ENCODE peak calls at places on chromosomes 2 and 18, in six cellular contexts. One of them, this sample, is unnamed.

GRCh38 chr18:14086459-14087231 is 45.6 kb downstream of the ZNF519 start:
- DNase-seq in thoracic aorta: no peak
- DNase-seq in adrenal gland: peak
- DNase-seq in coronary artery: no peak
- DNase-seq in endodermal cell: peak
- DNase-seq in lung: no peak
- DNase-seq in this sample: peak

GRCh38 chr2:125652260-125652659 is 1003.7 kb upstream of the GYPC start:
- DNase-seq in thoracic aorta: no peak
- DNase-seq in adrenal gland: no peak
- DNase-seq in coronary artery: no peak
- DNase-seq in endodermal cell: no peak
- DNase-seq in lung: no peak
- DNase-seq in this sample: no peak

GRCh38 chr18:74488864-74489263 is 7.3 kb upstream of the CNDP2 start:
- DNase-seq in thoracic aorta: no peak
- DNase-seq in adrenal gland: no peak
- DNase-seq in coronary artery: no peak
- DNase-seq in endodermal cell: no peak
- DNase-seq in lung: no peak
- DNase-seq in this sample: no peak

GRCh38 chr2:147231607-147232006 is 613.2 kb upstream of the ACVR2A start:
- DNase-seq in thoracic aorta: no peak
- DNase-seq in adrenal gland: no peak
- DNase-seq in coronary artery: no peak
- DNase-seq in endodermal cell: no peak
- DNase-seq in lung: no peak
- DNase-seq in this sample: no peak

GRCh38 chr2:204984421-204984925 is 439.2 kb downstream of the PARD3B start:
- DNase-seq in thoracic aorta: no peak
- DNase-seq in adrenal gland: no peak
- DNase-seq in coronary artery: no peak
- DNase-seq in endodermal cell: peak
- DNase-seq in lung: no peak
- DNase-seq in this sample: no peak

GRCh38 chr2:74834806-74835755 is 1.2 kb downstream of the HK2 start:
- DNase-seq in thoracic aorta: no peak
- DNase-seq in adrenal gland: peak
- DNase-seq in coronary artery: no peak
- DNase-seq in endodermal cell: peak
- DNase-seq in lung: peak
- DNase-seq in this sample: peak

GRCh38 chr2:64363140-64363539 is 90.8 kb upstream of the LGALSL start:
- DNase-seq in thoracic aorta: no peak
- DNase-seq in adrenal gland: no peak
- DNase-seq in coronary artery: no peak
- DNase-seq in endodermal cell: no peak
- DNase-seq in lung: no peak
- DNase-seq in this sample: no peak

GRCh38 chr2:205723174-205723573 is 40.9 kb downstream of the NRP2 start:
- DNase-seq in thoracic aorta: no peak
- DNase-seq in adrenal gland: no peak
- DNase-seq in coronary artery: no peak
- DNase-seq in endodermal cell: no peak
- DNase-seq in lung: no peak
- DNase-seq in this sample: no peak

GRCh38 chr2:1140389-1141003 is 189.8 kb downstream of the SNTG2 start:
- DNase-seq in thoracic aorta: no peak
- DNase-seq in adrenal gland: peak
- DNase-seq in coronary artery: no peak
- DNase-seq in endodermal cell: peak
- DNase-seq in lung: no peak
- DNase-seq in this sample: no peak

GRCh38 chr2:38808677-38809076 is 30.7 kb downstream of the GEMIN6 start:
- DNase-seq in thoracic aorta: no peak
- DNase-seq in adrenal gland: no peak
- DNase-seq in coronary artery: no peak
- DNase-seq in endodermal cell: no peak
- DNase-seq in lung: no peak
- DNase-seq in this sample: no peak

GRCh38 chr18:26301681-26302080 is 75.4 kb downstream of the TAF4B start:
- DNase-seq in thoracic aorta: no peak
- DNase-seq in adrenal gland: no peak
- DNase-seq in coronary artery: no peak
- DNase-seq in endodermal cell: no peak
- DNase-seq in lung: no peak
- DNase-seq in this sample: peak

GRCh38 chr18:78630981-78631510 is 348.6 kb upstream of the SALL3 start:
- DNase-seq in thoracic aorta: no peak
- DNase-seq in adrenal gland: no peak
- DNase-seq in coronary artery: peak
- DNase-seq in endodermal cell: no peak
- DNase-seq in lung: no peak
- DNase-seq in this sample: no peak

GRCh38 chr2:15875969-15876705 is 64.2 kb upstream of the MYCN start:
- DNase-seq in thoracic aorta: no peak
- DNase-seq in adrenal gland: no peak
- DNase-seq in coronary artery: no peak
- DNase-seq in endodermal cell: no peak
- DNase-seq in lung: no peak
- DNase-seq in this sample: no peak

GRCh38 chr2:197307236-197307932 is 3.2 kb downstream of the ANKRD44 start:
- DNase-seq in thoracic aorta: no peak
- DNase-seq in adrenal gland: no peak
- DNase-seq in coronary artery: no peak
- DNase-seq in endodermal cell: no peak
- DNase-seq in lung: no peak
- DNase-seq in this sample: no peak
- TF ChIP-seq CTCF in thoracic aorta: no peak
- TF ChIP-seq CTCF in adrenal gland: no peak
- TF ChIP-seq CTCF in coronary artery: no peak
- TF ChIP-seq CTCF in endodermal cell: peak
- TF ChIP-seq CTCF in lung: no peak
- TF ChIP-seq CTCF in this sample: no peak

DNA sequence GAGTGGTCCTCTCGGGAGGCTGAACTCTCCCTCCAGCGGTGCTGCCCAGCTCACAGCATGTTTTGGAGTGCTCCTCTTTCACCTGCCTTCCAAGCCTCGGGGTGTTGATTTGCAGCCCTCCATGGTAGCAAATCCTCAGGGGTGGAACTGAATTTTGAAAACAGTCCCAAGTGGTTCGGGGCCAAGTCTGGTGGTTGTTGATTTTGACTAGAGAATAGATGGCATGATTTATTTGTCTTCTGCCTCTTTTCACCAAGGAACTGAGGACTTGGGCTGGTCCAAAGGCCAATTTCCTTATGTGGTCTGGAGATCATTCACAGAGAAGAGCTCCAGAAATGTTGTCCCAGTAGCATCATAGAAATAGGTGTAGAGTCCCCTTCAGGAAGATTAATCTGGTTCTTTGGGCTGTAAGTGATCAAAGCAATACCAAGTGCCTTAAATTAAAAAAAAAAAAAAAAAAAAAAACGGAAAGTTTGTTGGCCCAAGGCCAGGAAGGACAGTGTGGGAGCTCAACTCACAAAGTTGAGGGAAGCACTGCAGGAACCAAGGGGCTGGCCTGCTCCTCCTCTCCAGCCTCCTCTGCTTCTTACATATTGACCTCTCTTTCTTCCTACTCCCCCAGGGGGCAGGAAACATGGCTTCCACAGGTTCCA is 2.5 kb upstream of the DES start:
- DNase-seq in thoracic aorta: no peak
- DNase-seq in adrenal gland: no peak
- DNase-seq in coronary artery: no peak
- DNase-seq in endodermal cell: no peak
- DNase-seq in lung: no peak
- DNase-seq in this sample: no peak
- H3K4me3 ChIP-seq in thoracic aorta: no peak
- H3K4me3 ChIP-seq in adrenal gland: no peak
- H3K4me3 ChIP-seq in coronary artery: no peak
- H3K4me3 ChIP-seq in endodermal cell: no peak
- H3K4me3 ChIP-seq in lung: no peak
- H3K4me3 ChIP-seq in this sample: no peak

DNA sequence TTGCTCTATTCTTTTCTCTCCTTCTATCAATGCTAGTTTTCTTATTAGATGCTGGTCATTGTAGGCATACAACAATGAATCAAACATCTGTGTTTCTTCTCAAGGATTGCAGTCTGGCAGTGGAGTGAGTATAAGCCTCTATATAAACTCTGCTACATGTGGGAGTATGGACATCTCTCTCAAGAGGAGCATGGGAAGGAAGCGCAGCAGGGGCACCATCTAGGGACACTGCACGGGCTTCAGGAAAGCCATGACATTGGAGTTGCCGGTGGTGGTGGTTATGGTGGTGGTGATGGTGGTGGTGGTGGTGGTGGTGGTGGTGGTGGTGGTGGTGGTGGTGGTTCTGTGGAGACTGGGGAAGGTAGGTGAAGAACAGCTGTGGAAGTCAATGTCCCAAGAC is 462.6 kb downstream of the RNF144A start:
- DNase-seq in thoracic aorta: no peak
- DNase-seq in adrenal gland: no peak
- DNase-seq in coronary artery: no peak
- DNase-seq in endodermal cell: peak
- DNase-seq in lung: no peak
- DNase-seq in this sample: no peak
- TF ChIP-seq CTCF in thoracic aorta: no peak
- TF ChIP-seq CTCF in adrenal gland: no peak
- TF ChIP-seq CTCF in coronary artery: no peak
- TF ChIP-seq CTCF in endodermal cell: peak
- TF ChIP-seq CTCF in lung: no peak
- TF ChIP-seq CTCF in this sample: no peak

DNA sequence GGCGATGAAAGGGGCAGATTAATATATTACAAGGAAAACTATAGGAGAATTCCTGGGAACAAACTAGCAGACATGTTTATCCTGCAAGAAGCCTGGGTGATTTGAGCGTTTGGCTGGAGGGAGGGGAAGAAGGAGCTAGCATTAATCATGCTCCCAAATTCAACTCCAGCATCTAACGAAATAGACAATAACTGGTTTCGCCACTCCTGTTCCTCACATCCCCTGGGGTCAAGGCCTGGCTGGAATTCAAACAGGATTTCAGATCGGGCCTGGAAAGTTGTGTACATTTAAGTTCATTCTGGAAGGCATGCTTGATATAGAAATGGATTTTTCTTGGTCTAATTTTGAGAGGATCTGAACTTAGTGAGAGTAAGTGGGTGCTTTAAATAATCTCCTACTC is 126.0 kb upstream of the CTAGE1 start:
- DNase-seq in thoracic aorta: no peak
- DNase-seq in adrenal gland: no peak
- DNase-seq in coronary artery: no peak
- DNase-seq in endodermal cell: no peak
- DNase-seq in lung: no peak
- DNase-seq in this sample: peak
- H3K4me3 ChIP-seq in thoracic aorta: no peak
- H3K4me3 ChIP-seq in adrenal gland: no peak
- H3K4me3 ChIP-seq in coronary artery: no peak
- H3K4me3 ChIP-seq in endodermal cell: no peak
- H3K4me3 ChIP-seq in lung: no peak
- H3K4me3 ChIP-seq in this sample: no peak

GRCh38 chr2:166695154-166695553 is 193.1 kb upstream of the XIRP2 start:
- DNase-seq in thoracic aorta: no peak
- DNase-seq in adrenal gland: no peak
- DNase-seq in coronary artery: no peak
- DNase-seq in endodermal cell: no peak
- DNase-seq in lung: no peak
- DNase-seq in this sample: no peak

GRCh38 chr2:166700079-166700478 is 188.2 kb upstream of the XIRP2 start:
- DNase-seq in thoracic aorta: no peak
- DNase-seq in adrenal gland: no peak
- DNase-seq in coronary artery: no peak
- DNase-seq in endodermal cell: no peak
- DNase-seq in lung: no peak
- DNase-seq in this sample: no peak
- TF ChIP-seq CTCF in thoracic aorta: peak
- TF ChIP-seq CTCF in adrenal gland: peak
- TF ChIP-seq CTCF in coronary artery: no peak
- TF ChIP-seq CTCF in endodermal cell: peak
- TF ChIP-seq CTCF in lung: no peak
- TF ChIP-seq CTCF in this sample: no peak

DNA sequence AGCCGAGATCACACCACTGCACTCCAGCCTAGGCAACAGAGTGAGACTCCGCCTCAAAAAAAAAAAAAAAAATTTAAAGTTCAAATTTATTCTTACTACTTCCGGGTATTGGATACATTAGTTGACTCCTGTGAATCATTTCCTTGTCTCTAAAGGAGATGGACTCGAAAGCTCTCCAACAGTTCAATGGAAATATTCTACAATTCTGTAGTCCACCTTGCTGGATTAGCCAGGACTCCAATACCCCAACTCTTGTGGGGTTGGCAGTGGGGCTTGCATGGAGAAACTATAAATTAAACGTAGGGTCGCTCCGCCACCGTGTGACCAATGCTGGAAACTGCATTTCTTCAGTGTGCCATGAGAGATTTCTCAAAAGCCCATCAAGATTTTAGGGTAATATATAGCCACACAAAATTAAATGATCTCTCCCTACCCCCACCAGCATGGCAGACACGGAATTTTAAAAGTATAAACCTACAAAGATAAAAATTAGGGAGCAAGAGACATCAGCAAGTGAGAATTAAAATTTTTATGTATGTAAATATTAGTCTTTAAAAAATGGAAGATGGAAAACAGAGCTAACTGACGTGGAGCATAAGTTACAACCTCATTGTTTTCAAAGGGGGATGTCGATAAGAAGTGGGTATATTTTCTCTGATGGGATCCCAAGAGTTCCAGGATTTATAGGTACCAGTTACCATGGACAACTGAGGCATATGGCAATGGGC is 27.8 kb upstream of the GAREM2 start:
- DNase-seq in thoracic aorta: peak
- DNase-seq in adrenal gland: peak
- DNase-seq in coronary artery: no peak
- DNase-seq in endodermal cell: peak
- DNase-seq in lung: peak
- DNase-seq in this sample: peak
- H3K4me3 ChIP-seq in thoracic aorta: no peak
- H3K4me3 ChIP-seq in adrenal gland: no peak
- H3K4me3 ChIP-seq in coronary artery: no peak
- H3K4me3 ChIP-seq in endodermal cell: no peak
- H3K4me3 ChIP-seq in lung: no peak
- H3K4me3 ChIP-seq in this sample: no peak

DNA sequence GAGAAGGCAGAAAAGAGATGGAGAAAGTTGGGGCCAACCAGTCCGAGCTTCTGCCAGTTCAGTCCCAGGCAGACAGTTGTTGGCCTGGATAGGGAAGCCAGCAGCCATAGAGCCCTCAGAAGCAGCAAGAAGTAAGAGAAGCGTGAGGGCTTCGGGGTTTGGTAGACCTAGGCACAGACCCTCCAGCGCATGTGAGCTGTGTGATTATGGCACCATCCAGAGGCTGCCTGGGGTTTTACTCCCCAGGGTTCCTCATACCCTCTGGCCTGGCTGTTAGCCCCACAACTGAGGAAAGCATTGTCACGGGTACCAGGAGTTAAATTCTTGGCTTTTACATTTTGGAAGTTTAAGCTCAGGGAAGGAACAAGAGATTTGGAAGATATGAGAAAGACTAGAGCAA is 93.7 kb upstream of the RAB6C start:
- DNase-seq in thoracic aorta: no peak
- DNase-seq in adrenal gland: no peak
- DNase-seq in coronary artery: peak
- DNase-seq in endodermal cell: peak
- DNase-seq in lung: no peak
- DNase-seq in this sample: no peak
- TF ChIP-seq CTCF in thoracic aorta: no peak
- TF ChIP-seq CTCF in adrenal gland: no peak
- TF ChIP-seq CTCF in coronary artery: no peak
- TF ChIP-seq CTCF in endodermal cell: peak
- TF ChIP-seq CTCF in lung: no peak
- TF ChIP-seq CTCF in this sample: no peak

This sample was measured in fibroblast of villous mesenchyme.